ENCODE peak calls at places on chromosomes 16 and 17, in four cellular contexts. H, B, Z and G are unnamed samples.

GRCh38 chr17:7834554-7834890 is 505 bp downstream of the KDM6B start:
- DNase-seq in H (peak; percentile 92), B (peak; percentile 91), Z (peak; percentile 73), G (no peak)

GRCh38 chr17:29038511-29039300 is 4.2 kb upstream of the PIPOX start:
- DNase-seq in H (no peak), B (no peak), Z (no peak), G (no peak)

GRCh38 chr17:30519707-30520106 is 42.5 kb downstream of the GOSR1 start:
- DNase-seq in H (no peak), B (no peak), Z (no peak), G (no peak)

GRCh38 chr16:66580605-66581209 is 1.4 kb downstream of the CMTM2 start:
- DNase-seq in H (no peak), B (no peak), Z (no peak), G (no peak)

GRCh38 chr16:50103764-50104163 is 38.0 kb downstream of the HEATR3 start:
- DNase-seq in H (no peak), B (no peak), Z (no peak), G (no peak)

GRCh38 chr17:45868276-45868675 is 23.6 kb downstream of the SPPL2C start:
- DNase-seq in H (no peak), B (no peak), Z (no peak), G (no peak)

GRCh38 chr17:64599187-64599676 is 62.9 kb downstream of the SMURF2 start:
- DNase-seq in H (no peak), B (no peak), Z (no peak), G (no peak)

GRCh38 chr17:2682304-2682938 is 29.1 kb downstream of the CLUH start:
- DNase-seq in H (no peak), B (no peak), Z (no peak), G (no peak)

GRCh38 chr17:81197409-81197795 is 25.4 kb downstream of the CEP131 start:
- DNase-seq in H (no peak), B (no peak), Z (no peak), G (no peak)

GRCh38 chr17:81195941-81196495 is 26.7 kb downstream of the CEP131 start:
- DNase-seq in H (no peak), B (no peak), Z (no peak), G (no peak)

GRCh38 chr17:81194941-81195901 is 27.5 kb downstream of the CEP131 start:
- DNase-seq in H (no peak), B (no peak), Z (no peak), G (no peak)

GRCh38 chr17:81197831-81198490 is 24.8 kb downstream of the CEP131 start:
- DNase-seq in H (no peak), B (no peak), Z (no peak), G (no peak)

GRCh38 chr17:81196505-81197408 is 26.0 kb downstream of the CEP131 start:
- DNase-seq in H (no peak), B (no peak), Z (no peak), G (no peak)
- H3K27ac ChIP-seq in H (no peak overlapping the region), B (no peak overlapping the region), Z (no peak overlapping the region), G (no peak overlapping the region)

GRCh38 chr17:76732734-76733617 is 4.2 kb downstream of the SRSF2 start:
- DNase-seq in H (no peak), B (no peak), Z (no peak), G (no peak)

GRCh38 chr17:76735006-76735405 is 2.1 kb downstream of the SRSF2 start:
- DNase-seq in H (no peak), B (no peak), Z (no peak), G (no peak)

GRCh38 chr17:76735586-76736348 is 1.4 kb downstream of the SRSF2 start:
- DNase-seq in H (no peak), B (no peak), Z (no peak), G (no peak)

GRCh38 chr17:76734080-76734840 is 2.9 kb downstream of the SRSF2 start:
- DNase-seq in H (no peak), B (no peak), Z (no peak), G (no peak)

DNA sequence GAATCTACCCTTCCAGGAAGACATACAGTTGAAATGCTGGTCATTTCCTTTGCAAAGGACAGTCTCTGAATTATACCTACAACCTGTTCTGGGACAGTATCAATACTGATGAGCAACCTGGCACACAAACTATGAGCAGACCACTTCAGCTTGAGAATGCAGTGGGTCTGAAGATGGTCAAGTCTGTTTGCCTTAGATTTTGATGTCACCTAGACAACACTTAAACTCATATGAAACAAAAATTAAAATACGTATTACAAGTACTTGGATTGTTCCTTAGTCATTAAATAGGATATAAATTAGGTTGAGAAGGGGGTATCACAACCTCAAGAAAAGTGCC is 3.5 kb downstream of the SRSF2 start:
- DNase-seq in H (no peak), B (no peak), Z (no peak), G (no peak)
- H3K4me3 ChIP-seq in H (peak overlapping the region; percentile 82), B (no peak overlapping the region), Z (no peak overlapping the region), G (peak overlapping the region; percentile 98)

GRCh38 chr17:18250259-18250658 is 8.3 kb downstream of the FLII start:
- DNase-seq in H (no peak), B (no peak), Z (no peak), G (no peak)

GRCh38 chr17:18246880-18247612 is 11.5 kb downstream of the FLII start:
- DNase-seq in H (peak; percentile 87), B (peak; percentile 94), Z (peak; percentile 57), G (no peak)

GRCh38 chr17:18248811-18249210 is 9.7 kb downstream of the FLII start:
- DNase-seq in H (no peak), B (no peak), Z (no peak), G (no peak)

GRCh38 chr17:18247613-18248001 is 10.9 kb downstream of the FLII start:
- DNase-seq in H (no peak), B (no peak), Z (peak; percentile 47), G (no peak)

DNA sequence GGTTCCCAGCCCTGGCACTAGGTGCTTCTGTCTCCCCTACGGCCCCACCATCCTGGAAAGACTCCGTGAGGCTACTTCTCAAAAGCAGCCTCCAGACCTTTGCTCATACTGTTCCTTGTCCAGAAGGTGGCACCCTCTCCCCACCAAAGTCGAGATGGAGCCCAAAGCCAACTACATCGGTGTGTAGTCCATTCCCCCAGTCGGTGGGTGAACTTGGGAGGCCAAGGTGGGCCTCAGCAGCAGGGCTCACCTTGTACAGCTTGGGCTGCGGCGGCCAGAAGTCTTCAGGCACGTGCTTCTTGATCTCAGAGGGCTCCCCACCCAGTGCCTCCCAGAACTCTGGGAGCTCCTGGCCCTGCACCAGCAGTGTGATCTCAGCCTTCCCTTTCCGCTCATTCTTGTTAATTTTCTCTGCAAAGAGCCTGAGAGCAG is 10.2 kb downstream of the FLII start:
- DNase-seq in H (no peak), B (no peak), Z (peak; percentile 72), G (no peak)
- H3K4me1 ChIP-seq in H (peaks cover 43% of the 10 kb centered on the region), B (no peaks in the 10 kb centered on the region), Z (no peaks in the 10 kb centered on the region), G (peaks cover 29% of the 10 kb centered on the region)

DNA sequence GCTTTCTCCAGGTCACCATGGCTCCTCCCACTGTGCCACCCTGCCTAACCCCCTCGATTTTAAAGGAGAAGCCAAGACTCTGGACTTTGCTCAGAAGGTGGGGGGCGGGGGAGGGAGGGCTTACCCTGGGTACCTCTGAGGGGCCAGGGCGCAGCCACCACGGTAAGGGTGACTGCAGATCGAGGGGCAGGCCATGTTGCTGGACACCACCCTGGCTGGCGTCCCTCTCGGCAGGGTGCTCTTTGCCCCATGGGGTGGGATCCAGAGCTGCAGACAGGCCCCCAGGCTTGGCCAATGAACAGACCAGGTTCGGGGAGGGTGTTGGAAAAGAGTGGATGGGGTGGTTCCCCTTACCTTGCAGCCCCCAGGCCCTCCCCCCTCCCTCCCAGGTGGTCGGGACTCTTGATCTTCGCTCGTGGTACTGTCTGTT is 392 bp upstream of the GRB7 start:
- DNase-seq in H (no peak), B (no peak), Z (no peak), G (no peak)
- H3K27ac ChIP-seq in H (peak overlapping the region; percentile 96), B (peak overlapping the region; percentile 74), Z (no peak overlapping the region), G (no peak overlapping the region)

DNA sequence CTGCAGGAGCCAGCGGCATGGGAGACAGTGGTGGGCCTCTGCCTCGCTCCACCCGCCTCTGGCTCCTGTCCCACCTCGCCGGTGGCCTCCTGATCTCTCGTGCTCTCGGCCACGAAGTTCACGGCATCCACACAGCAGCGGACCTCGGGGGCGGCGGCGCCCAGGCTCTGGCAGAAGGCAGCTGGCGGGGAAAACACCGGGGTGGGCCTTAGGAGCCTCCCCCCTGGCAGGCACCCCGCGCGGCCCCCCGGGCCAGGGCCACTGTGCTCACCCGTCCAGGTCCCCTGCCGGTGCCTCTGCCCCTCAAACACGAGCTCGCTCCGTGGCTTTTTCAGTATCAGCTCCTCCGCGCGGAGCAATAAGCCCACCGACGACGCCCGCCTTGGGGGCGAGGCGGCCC is 409 bp upstream of the C17orf107 start:
- DNase-seq in H (no peak), B (no peak), Z (no peak), G (no peak)
- H3K4me3 ChIP-seq in H (peak overlapping the region; percentile 63), B (peak overlapping the region; percentile 53), Z (peak overlapping the region; percentile 41), G (peak overlapping the region; percentile 50)

DNA sequence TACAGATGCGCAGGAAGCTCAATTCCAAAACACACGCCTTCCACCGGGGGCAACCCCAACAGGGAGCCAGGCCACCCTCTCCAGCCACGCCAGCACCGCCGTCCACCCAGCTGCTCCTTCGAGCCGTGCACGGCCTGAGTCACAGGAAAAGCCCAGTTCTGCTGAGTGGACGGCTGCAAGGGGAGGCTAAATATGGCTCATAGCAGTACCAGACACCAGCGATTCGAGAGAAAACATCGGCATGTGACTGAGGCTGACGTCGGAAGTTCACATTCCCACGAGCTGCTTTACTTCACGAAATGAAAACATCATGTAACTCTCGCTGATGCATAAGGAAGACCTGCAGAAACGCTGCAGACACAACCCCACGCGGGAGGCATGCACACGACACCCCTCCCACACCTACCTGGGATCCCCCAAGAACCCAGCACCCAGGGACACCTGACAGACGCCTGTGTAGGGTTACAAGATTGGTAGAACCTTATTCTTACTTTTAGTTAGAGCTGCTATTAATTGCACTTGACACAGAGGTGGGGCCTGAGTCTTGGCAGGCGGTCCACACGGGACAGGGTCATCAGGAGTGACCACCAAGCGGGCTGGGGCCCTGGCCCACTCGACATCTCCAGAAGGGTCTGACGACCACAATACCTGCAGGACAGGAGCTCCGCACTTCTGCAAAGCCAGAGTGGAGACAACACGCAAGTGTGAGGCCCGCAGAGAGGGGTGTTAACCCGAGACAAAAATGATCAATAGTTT is 116.8 kb downstream of the ANKRD11 start:
- DNase-seq in H (no peak), B (no peak), Z (no peak), G (no peak)
- H3K4me1 ChIP-seq in H (peaks cover 23% of the 10 kb centered on the region), B (peaks cover 30% of the 10 kb centered on the region), Z (peaks cover 6% of the 10 kb centered on the region), G (peaks cover 63% of the 10 kb centered on the region)

GRCh38 chr16:68283346-68283745 is 19.0 kb downstream of the SLC7A6 start:
- DNase-seq in H (no peak), B (no peak), Z (no peak), G (no peak)

GRCh38 chr16:68281368-68282063 is 17.2 kb downstream of the SLC7A6 start:
- DNase-seq in H (no peak), B (no peak), Z (no peak), G (no peak)

GRCh38 chr16:68279726-68280125 is 15.4 kb downstream of the SLC7A6 start:
- DNase-seq in H (no peak), B (no peak), Z (no peak), G (no peak)

GRCh38 chr16:68282064-68282452 is 17.7 kb downstream of the SLC7A6 start:
- DNase-seq in H (no peak), B (no peak), Z (no peak), G (no peak)

GRCh38 chr16:68280160-68280559 is 15.8 kb downstream of the SLC7A6 start:
- DNase-seq in H (no peak), B (no peak), Z (no peak), G (no peak)
- H3K27ac ChIP-seq in H (no peak overlapping the region), B (no peak overlapping the region), Z (no peak overlapping the region), G (no peak overlapping the region)